ENCODE peak calls at places on chromosome 2, in ten cellular contexts. D, F, O, H, C, J, E, M, K and G are unnamed samples.

GRCh38 chr2:117921520-117921919 is 92.3 kb downstream of the CCDC93 start:
- DNase-seq in D (no peak), F (no peak), O (no peak), H (no peak), C (no peak), J (no peak), E (no peak), M (no peak), K (no peak), G (no peak)

GRCh38 chr2:181742908-181743722 is 62.8 kb upstream of the NEUROD1 start:
- DNase-seq in D (peak), F (no peak), O (peak), H (peak), C (no peak), J (no peak), E (peak), M (no peak), K (peak), G (no peak)

GRCh38 chr2:7256377-7256776 is 339.2 kb downstream of the RNF144A start:
- DNase-seq in D (no peak), F (no peak), O (peak), H (no peak), C (no peak), J (no peak), E (no peak), M (no peak), K (no peak), G (no peak)

GRCh38 chr2:224023188-224023587 is 15.9 kb downstream of the SERPINE2 start:
- DNase-seq in D (no peak), F (no peak), O (peak), H (peak), C (no peak), J (no peak), E (no peak), M (no peak), K (peak), G (no peak)

GRCh38 chr2:207067476-207067875 is 98.3 kb downstream of the KLF7 start:
- DNase-seq in D (no peak), F (no peak), O (no peak), H (peak), C (no peak), J (no peak), E (no peak), M (no peak), K (no peak), G (no peak)

GRCh38 chr2:105746177-105747080 is 1.7 kb downstream of the NCK2 start:
- DNase-seq in D (peak), F (no peak), O (peak), H (no peak), C (peak), J (peak), E (no peak), M (peak), K (no peak), G (no peak)

GRCh38 chr2:27216416-27217137 is 592 bp upstream of the CAD start:
- DNase-seq in D (no peak), F (peak), O (no peak), H (no peak), C (no peak), J (no peak), E (no peak), M (no peak), K (no peak), G (peak)

GRCh38 chr2:64522843-64523428 is 1.2 kb upstream of the AFTPH start:
- DNase-seq in D (peak), F (no peak), O (peak), H (peak), C (no peak), J (peak), E (peak), M (peak), K (no peak), G (no peak)

GRCh38 chr2:1742300-1742679 is 2.0 kb downstream of the PXDN start:
- DNase-seq in D (no peak), F (peak), O (no peak), H (no peak), C (no peak), J (no peak), E (no peak), M (no peak), K (no peak), G (no peak)

GRCh38 chr2:39737661-39738060 is 41.4 kb downstream of the THUMPD2 start:
- DNase-seq in D (no peak), F (peak), O (peak), H (peak), C (no peak), J (no peak), E (peak), M (no peak), K (no peak), G (no peak)

GRCh38 chr2:86333378-86333777 is 4.0 kb downstream of the REEP1 start:
- DNase-seq in D (no peak), F (no peak), O (no peak), H (no peak), C (no peak), J (no peak), E (no peak), M (no peak), K (peak), G (no peak)

GRCh38 chr2:157367704-157368103 is 42.1 kb upstream of the ERMN start:
- DNase-seq in D (no peak), F (no peak), O (no peak), H (no peak), C (no peak), J (no peak), E (no peak), M (no peak), K (no peak), G (no peak)
- TF ChIP-seq CTCF in D (no peak), F (no peak), O (no peak), H (no peak), C (no peak), J (no peak), E (no peak), M (no peak), K (no peak), G (no peak)

GRCh38 chr2:240121675-240122074 is 14.4 kb downstream of the COPS9 start:
- DNase-seq in D (no peak), F (no peak), O (no peak), H (no peak), C (peak), J (no peak), E (no peak), M (no peak), K (no peak), G (peak)

GRCh38 chr2:240124651-240125030 is 11.5 kb downstream of the COPS9 start:
- DNase-seq in D (no peak), F (no peak), O (no peak), H (no peak), C (peak), J (no peak), E (no peak), M (no peak), K (no peak), G (peak)

GRCh38 chr2:240125749-240126148 is 10.4 kb downstream of the COPS9 start:
- DNase-seq in D (no peak), F (no peak), O (no peak), H (no peak), C (peak), J (no peak), E (no peak), M (no peak), K (no peak), G (peak)

GRCh38 chr2:240123821-240124650 is 12.1 kb downstream of the COPS9 start:
- DNase-seq in D (no peak), F (no peak), O (no peak), H (no peak), C (peak), J (no peak), E (no peak), M (no peak), K (no peak), G (peak)

GRCh38 chr2:240121190-240121589 is 14.9 kb downstream of the COPS9 start:
- DNase-seq in D (no peak), F (no peak), O (no peak), H (no peak), C (no peak), J (no peak), E (no peak), M (no peak), K (no peak), G (no peak)
- TF ChIP-seq CTCF in D (no peak), F (no peak), O (no peak), H (no peak), C (no peak), J (no peak), E (no peak), M (no peak), K (no peak), G (no peak)

GRCh38 chr2:201665420-201666158 is 22.3 kb upstream of the TMEM237 start:
- DNase-seq in D (no peak), F (no peak), O (peak), H (no peak), C (no peak), J (no peak), E (peak), M (no peak), K (no peak), G (no peak)
- TF ChIP-seq CTCF in D (no peak), F (no peak), O (no peak), H (no peak), C (no peak), J (no peak), E (peak), M (no peak), K (no peak), G (peak)

GRCh38 chr2:172226244-172227061 is 123.8 kb upstream of the DLX2 start:
- DNase-seq in D (no peak), F (no peak), O (peak), H (no peak), C (no peak), J (no peak), E (no peak), M (peak), K (no peak), G (no peak)
- TF ChIP-seq CTCF in D (no peak), F (no peak), O (peak), H (no peak), C (peak), J (peak), E (no peak), M (no peak), K (peak), G (no peak)

GRCh38 chr2:20350753-20351554 is at the start of gene PUM2:
- DNase-seq in D (peak), F (peak), O (peak), H (peak), C (peak), J (peak), E (peak), M (peak), K (no peak), G (peak)
- TF ChIP-seq CTCF in D (no peak), F (no peak), O (no peak), H (no peak), C (no peak), J (no peak), E (no peak), M (no peak), K (no peak), G (peak)